ENCODE peak calls at places on chromosomes 11 and 22, in six cellular contexts. K, O, W, I, C and Z are unnamed samples.
A peak's percentile ranks its signal among the peaks of the same experiment; 100 is the strongest.

GRCh38 chr22:43555561-43556515 is 144.0 kb downstream of the MPPED1 start:
- DNase-seq in K (no peak), O (no peak), W (no peak), I (no peak), C (no peak), Z (no peak)

GRCh38 chr11:99260696-99261095 is 239.9 kb downstream of the CNTN5 start:
- DNase-seq in K (peak; percentile 83), O (no peak), W (no peak), I (no peak), C (no peak), Z (no peak)

GRCh38 chr11:132238331-132238730 is 867.9 kb downstream of the NTM start:
- DNase-seq in K (no peak), O (no peak), W (no peak), I (no peak), C (no peak), Z (no peak)

GRCh38 chr11:9757809-9758675 is 94.2 kb downstream of the SWAP70 start:
- DNase-seq in K (peak; percentile 80), O (peak; percentile 85), W (peak; percentile 92), I (peak; percentile 75), C (peak; percentile 91), Z (peak; percentile 85)

GRCh38 chr22:43174941-43175531 is 11.9 kb downstream of the TTLL12 start:
- DNase-seq in K (no peak), O (no peak), W (no peak), I (no peak), C (no peak), Z (no peak)

GRCh38 chr11:83538286-83538685 is 252.1 kb upstream of the CCDC90B start:
- DNase-seq in K (no peak), O (no peak), W (no peak), I (no peak), C (no peak), Z (no peak)

GRCh38 chr11:61369372-61370348 is 7.5 kb downstream of the TMEM138 start:
- DNase-seq in K (peak; percentile 94), O (no peak), W (no peak), I (no peak), C (no peak), Z (no peak)

GRCh38 chr22:47804281-47804680 is 1041.8 kb downstream of the TBC1D22A start:
- DNase-seq in K (no peak), O (no peak), W (no peak), I (no peak), C (no peak), Z (no peak)

GRCh38 chr11:66347425-66348276 is at the start of gene B4GAT1:
- DNase-seq in K (peak; percentile 83), O (peak; percentile 77), W (peak; percentile 79), I (peak; percentile 94), C (peak; percentile 84), Z (peak; percentile 74)

GRCh38 chr11:21007297-21007696 is 337.9 kb downstream of the NELL1 start:
- DNase-seq in K (no peak), O (no peak), W (no peak), I (no peak), C (no peak), Z (no peak)

GRCh38 chr11:10272132-10272531 is 21.9 kb downstream of the SBF2 start:
- DNase-seq in K (peak; percentile 52), O (no peak), W (no peak), I (no peak), C (no peak), Z (no peak)

GRCh38 chr22:30433227-30433626 is 7.7 kb downstream of the MTFP1 start:
- DNase-seq in K (no peak), O (no peak), W (no peak), I (no peak), C (no peak), Z (no peak)

GRCh38 chr11:115745545-115746265 is 241.5 kb upstream of the CADM1 start:
- DNase-seq in K (no peak), O (no peak), W (no peak), I (no peak), C (no peak), Z (no peak)

GRCh38 chr22:35134637-35135036 is 68.7 kb downstream of the ISX start:
- DNase-seq in K (no peak), O (no peak), W (no peak), I (no peak), C (no peak), Z (no peak)

GRCh38 chr11:84558085-84558905 is 1068.8 kb downstream of the DLG2 start:
- DNase-seq in K (peak; percentile 61), O (peak; percentile 8), W (peak; percentile 74), I (peak; percentile 19), C (peak; percentile 24), Z (peak; percentile 54)

GRCh38 chr11:74278721-74279148 is 32.7 kb downstream of the P4HA3 start:
- DNase-seq in K (peak; percentile 100), O (no peak), W (no peak), I (peak; percentile 25), C (no peak), Z (peak; percentile 19)

GRCh38 chr11:131025020-131025419 is 108.7 kb upstream of the SNX19 start:
- DNase-seq in K (peak; percentile 65), O (no peak), W (peak; percentile 1), I (peak; percentile 17), C (no peak), Z (no peak)